ENCODE peak calls at places on chromosomes 12 and 14, in seven cellular contexts. T is AG09309; O is tibial artery; Y is activated T-cell treated with anti-CD3 and anti-CD28 coated beads, Interleukin-2, amount 50 U/mL, for 1 hour; K is ACHN; V is amniotic epithelial cell; Z is H4. U is an unnamed sample.

GRCh38 chr14:52268191-52269061 is 928 bp downstream of the PTGDR start:
- DNase-seq in T (no peak), O (no peak), Y (peak), K (no peak), V (no peak), Z (no peak), U (no peak)

GRCh38 chr12:131564843-131565242 is 146.0 kb upstream of the SFSWAP start:
- DNase-seq in T (no peak), O (no peak), Y (no peak), K (no peak), V (no peak), Z (no peak), U (no peak)

GRCh38 chr12:70258605-70259403 is 15.6 kb downstream of the CNOT2 start:
- DNase-seq in T (no peak), O (no peak), Y (no peak), K (no peak), V (no peak), Z (peak), U (no peak)

GRCh38 chr14:105485720-105486332 is 860 bp upstream of the CRIP1 start:
- DNase-seq in T (no peak), O (no peak), Y (peak), K (no peak), V (peak), Z (no peak), U (peak)

GRCh38 chr12:26966842-26967241 is 28.6 kb downstream of the FGFR1OP2 start:
- DNase-seq in T (no peak), O (no peak), Y (no peak), K (no peak), V (no peak), Z (no peak), U (no peak)

GRCh38 chr12:109580272-109580671 is 6.7 kb downstream of the MVK start:
- DNase-seq in T (no peak), O (no peak), Y (no peak), K (no peak), V (no peak), Z (no peak), U (no peak)

GRCh38 chr12:120879102-120879501 is 25.1 kb downstream of the SPPL3 start:
- DNase-seq in T (no peak), O (no peak), Y (no peak), K (no peak), V (no peak), Z (no peak), U (no peak)

GRCh38 chr12:112097641-112098040 is 10.9 kb downstream of the NAA25 start:
- DNase-seq in T (no peak), O (no peak), Y (no peak), K (no peak), V (no peak), Z (no peak), U (no peak)

GRCh38 chr12:45789025-45789424 is 59.5 kb downstream of the ARID2 start:
- DNase-seq in T (peak), O (no peak), Y (no peak), K (peak), V (peak), Z (no peak), U (no peak)

GRCh38 chr12:30989754-30990153 is 63.2 kb downstream of the TSPAN11 start:
- DNase-seq in T (no peak), O (no peak), Y (no peak), K (peak), V (no peak), Z (peak), U (peak)

GRCh38 chr12:130424858-130425697 is 87.4 kb downstream of the PIWIL1 start:
- DNase-seq in T (no peak), O (peak), Y (no peak), K (no peak), V (no peak), Z (no peak), U (no peak)

GRCh38 chr14:105528859-105529505 is 2.6 kb downstream of the TMEM121 start:
- DNase-seq in T (no peak), O (no peak), Y (peak), K (no peak), V (no peak), Z (no peak), U (no peak)

GRCh38 chr14:61891251-61891650 is 129.0 kb downstream of the SNAPC1 start:
- DNase-seq in T (no peak), O (no peak), Y (no peak), K (no peak), V (peak), Z (peak), U (no peak)

GRCh38 chr12:109900752-109901580 is 892 bp downstream of the TCHP start:
- DNase-seq in T (no peak), O (no peak), Y (no peak), K (peak), V (no peak), Z (no peak), U (peak)

GRCh38 chr12:68490476-68490875 is 120.2 kb upstream of the RAP1B start:
- DNase-seq in T (no peak), O (no peak), Y (no peak), K (no peak), V (no peak), Z (no peak), U (no peak)

GRCh38 chr12:80936642-80937390 is 918 bp downstream of the LIN7A start:
- DNase-seq in T (no peak), O (peak), Y (no peak), K (peak), V (peak), Z (peak), U (no peak)

GRCh38 chr14:44720707-44721106 is 213.6 kb upstream of the FSCB start:
- DNase-seq in T (no peak), O (no peak), Y (no peak), K (no peak), V (no peak), Z (no peak), U (no peak)

GRCh38 chr14:95440496-95440895 is 76.0 kb downstream of the SYNE3 start:
- DNase-seq in T (no peak), O (no peak), Y (no peak), K (no peak), V (no peak), Z (no peak), U (no peak)

GRCh38 chr12:46787496-46788055 is 38.2 kb downstream of the SLC38A4 start:
- DNase-seq in T (no peak), O (no peak), Y (no peak), K (no peak), V (peak), Z (no peak), U (no peak)